ENCODE peak calls at places on chromosomes 2 and 18, in seven cellular contexts. P is breast epithelium, W is K562, S is stomach, I is body of pancreas, B is HCT116, Q is spleen. Y is an unnamed sample.

GRCh38 chr2:62874881-62875383 is 169.4 kb downstream of the EHBP1 start:
- DNase-seq in P (no peak), W (no peak), S (no peak), I (no peak), B (no peak), Q (peak; percentile 59), Y (no peak)

GRCh38 chr2:67544286-67544685 is 147.2 kb downstream of the ETAA1 start:
- DNase-seq in P (no peak), W (no peak), S (no peak), I (no peak), B (no peak), Q (no peak), Y (no peak)

GRCh38 chr2:44233450-44234128 is 41.7 kb upstream of the SLC3A1 start:
- DNase-seq in P (no peak), W (no peak), S (no peak), I (no peak), B (no peak), Q (no peak), Y (no peak)

GRCh38 chr18:9924371-9924943 is 10.6 kb downstream of the VAPA start:
- DNase-seq in P (no peak), W (no peak), S (no peak), I (no peak), B (no peak), Q (no peak), Y (no peak)

GRCh38 chr18:66533693-66534092 is 70.2 kb downstream of the CDH19 start:
- DNase-seq in P (no peak), W (no peak), S (no peak), I (no peak), B (no peak), Q (no peak), Y (no peak)

GRCh38 chr2:24707141-24707540 is 86.0 kb downstream of the PTRHD1 start:
- DNase-seq in P (no peak), W (no peak), S (no peak), I (no peak), B (no peak), Q (no peak), Y (no peak)

GRCh38 chr2:149989447-149990063 is 402.0 kb upstream of the MMADHC start:
- DNase-seq in P (peak; percentile 65), W (no peak), S (peak; percentile 55), I (peak; percentile 24), B (no peak), Q (no peak), Y (no peak)

GRCh38 chr18:75081486-75081885 is 127.5 kb downstream of the PTGR3 start:
- DNase-seq in P (no peak), W (no peak), S (no peak), I (no peak), B (no peak), Q (no peak), Y (no peak)

GRCh38 chr18:28588884-28589549 is 412.1 kb upstream of the CDH2 start:
- DNase-seq in P (no peak), W (no peak), S (no peak), I (no peak), B (no peak), Q (no peak), Y (no peak)

GRCh38 chr2:142857247-142858154 is 20.0 kb upstream of the KYNU start:
- DNase-seq in P (no peak), W (no peak), S (no peak), I (no peak), B (no peak), Q (no peak), Y (no peak)

GRCh38 chr2:105118960-105119359 is 81.1 kb downstream of the MRPS9 start:
- DNase-seq in P (no peak), W (peak; percentile 35), S (no peak), I (no peak), B (no peak), Q (peak; percentile 75), Y (peak; percentile 48)

GRCh38 chr18:48834421-48835011 is 116.2 kb downstream of the SMAD7 start:
- DNase-seq in P (peak; percentile 45), W (no peak), S (peak; percentile 56), I (peak; percentile 28), B (peak; percentile 74), Q (peak; percentile 91), Y (peak; percentile 30)

GRCh38 chr2:109270758-109271305 is 141.8 kb downstream of the SH3RF3 start:
- DNase-seq in P (no peak), W (no peak), S (peak; percentile 56), I (no peak), B (no peak), Q (peak; percentile 54), Y (no peak)

GRCh38 chr2:66301073-66301766 is 133.7 kb upstream of the MEIS1 start:
- DNase-seq in P (no peak), W (no peak), S (no peak), I (no peak), B (no peak), Q (no peak), Y (no peak)

GRCh38 chr2:60804473-60804872 is 48.4 kb downstream of the PAPOLG start:
- DNase-seq in P (no peak), W (no peak), S (no peak), I (no peak), B (no peak), Q (no peak), Y (no peak)

GRCh38 chr18:47993409-47993808 is 63.0 kb upstream of the SMAD2 start:
- DNase-seq in P (no peak), W (no peak), S (no peak), I (no peak), B (no peak), Q (no peak), Y (no peak)

GRCh38 chr18:61394983-61395382 is 61.8 kb downstream of the CDH20 start:
- DNase-seq in P (no peak), W (no peak), S (no peak), I (no peak), B (no peak), Q (no peak), Y (no peak)

GRCh38 chr18:48847807-48848486 is 102.8 kb downstream of the SMAD7 start:
- DNase-seq in P (no peak), W (no peak), S (no peak), I (no peak), B (no peak), Q (peak; percentile 69), Y (no peak)

GRCh38 chr2:234494361-234495075 is 2.4 kb downstream of the ARL4C start:
- DNase-seq in P (peak; percentile 40), W (no peak), S (peak; percentile 37), I (no peak), B (no peak), Q (no peak), Y (no peak)

GRCh38 chr18:64134044-64134757 is 14.7 kb downstream of the LINC00305 start:
- DNase-seq in P (no peak), W (no peak), S (no peak), I (no peak), B (no peak), Q (no peak), Y (no peak)

GRCh38 chr2:96260404-96261260 is 5.2 kb downstream of the TMEM127 start:
- DNase-seq in P (peak; percentile 80), W (peak; percentile 74), S (peak; percentile 70), I (peak; percentile 81), B (peak; percentile 82), Q (no peak), Y (peak; percentile 66)

GRCh38 chr2:239018291-239019192 is 170.7 kb downstream of the TWIST2 start:
- DNase-seq in P (no peak), W (no peak), S (no peak), I (no peak), B (no peak), Q (peak; percentile 36), Y (no peak)

GRCh38 chr18:57150828-57151227 is 3.9 kb downstream of the BOD1L2 start:
- DNase-seq in P (no peak), W (peak; percentile 7), S (no peak), I (no peak), B (no peak), Q (no peak), Y (no peak)

GRCh38 chr2:183162362-183162761 is 38.1 kb downstream of the NUP35 start:
- DNase-seq in P (no peak), W (no peak), S (no peak), I (no peak), B (no peak), Q (no peak), Y (no peak)

GRCh38 chr2:103121106-103121505 is 359.3 kb downstream of the TMEM182 start:
- DNase-seq in P (no peak), W (no peak), S (no peak), I (no peak), B (no peak), Q (no peak), Y (no peak)

GRCh38 chr2:226915846-226916360 is 80.0 kb downstream of the RHBDD1 start:
- DNase-seq in P (no peak), W (no peak), S (no peak), I (no peak), B (no peak), Q (no peak), Y (no peak)

GRCh38 chr2:20724500-20725053 is 57.6 kb downstream of the GDF7 start:
- DNase-seq in P (no peak), W (no peak), S (no peak), I (no peak), B (no peak), Q (no peak), Y (no peak)
- TF ChIP-seq POLR2A in P (no peak), W (no peak), S (no peak), I (no peak), B (no peak), Q (no peak), Y (no peak)

GRCh38 chr2:121766624-121767023 is 11.2 kb downstream of the TSN start:
- DNase-seq in P (no peak), W (no peak), S (no peak), I (no peak), B (no peak), Q (no peak), Y (no peak)

GRCh38 chr2:121771976-121772742 is 16.7 kb downstream of the TSN start:
- DNase-seq in P (no peak), W (no peak), S (no peak), I (no peak), B (no peak), Q (no peak), Y (no peak)

GRCh38 chr2:121774216-121774615 is 18.8 kb downstream of the TSN start:
- DNase-seq in P (no peak), W (no peak), S (no peak), I (no peak), B (no peak), Q (no peak), Y (no peak)

GRCh38 chr2:121764681-121765228 is 9.3 kb downstream of the TSN start:
- DNase-seq in P (no peak), W (no peak), S (no peak), I (no peak), B (no peak), Q (no peak), Y (no peak)

GRCh38 chr2:121768143-121768755 is 12.8 kb downstream of the TSN start:
- DNase-seq in P (no peak), W (no peak), S (no peak), I (no peak), B (no peak), Q (no peak), Y (no peak)
- TF ChIP-seq POLR2A in P (no peak), W (peak; percentile 64), S (no peak), I (no peak), B (no peak), Q (no peak), Y (no peak)

GRCh38 chr2:74573747-74574562 is 19.4 kb downstream of the DOK1 start:
- DNase-seq in P (no peak), W (peak; percentile 63), S (no peak), I (no peak), B (no peak), Q (no peak), Y (peak; percentile 10)
- TF ChIP-seq POLR2A in P (no peak), W (peak; percentile 24), S (no peak), I (no peak), B (no peak), Q (no peak), Y (no peak)

GRCh38 chr18:13179566-13180113 is 38.9 kb upstream of the LDLRAD4 start:
- DNase-seq in P (no peak), W (no peak), S (no peak), I (no peak), B (no peak), Q (no peak), Y (no peak)
- TF ChIP-seq POLR2A in P (no peak), W (no peak), S (no peak), I (no peak), B (no peak), Q (no peak), Y (no peak)